ENCODE peak calls at places on chromosome 5, in nine cellular contexts. J is HL-60; W is HCEC 1CT; R is progenitor cell of endocrine pancreas; P is NCI-H1417; G is sigmoid colon; K is activated CD8-positive, alpha-beta memory T cell treated with anti-CD3 and anti-CD28 coated beads for 48 hours; N is fibroblast of villous mesenchyme; S is SJSA1. E is an unnamed sample.

GRCh38 chr5:73198833-73199592 is 26.0 kb downstream of the TMEM174 start:
- DNase-seq in R (no peak), S (no peak), J (peak), W (no peak), G (no peak), K (no peak), P (no peak), N (no peak), E (no peak)

GRCh38 chr5:108303611-108304010 is 78.3 kb downstream of the FBXL17 start:
- DNase-seq in W (peak), K (no peak), N (no peak), J (no peak), S (no peak), G (no peak), P (no peak), R (no peak), E (no peak)

GRCh38 chr5:120538149-120538548 is 74.0 kb downstream of the PRR16 start:
- DNase-seq in S (no peak), N (no peak), W (peak), K (no peak), G (no peak), P (no peak), R (no peak), J (no peak), E (no peak)

GRCh38 chr5:133841831-133842750 is 126.3 kb downstream of the C5orf15 start:
- DNase-seq in J (no peak), W (no peak), K (no peak), S (no peak), P (no peak), G (peak), N (no peak), R (no peak), E (no peak)

GRCh38 chr5:141636413-141637265 is at the start of the genes HDAC3 and RELL2:
- DNase-seq in J (peak), N (peak), R (peak), S (peak), K (peak), W (peak), G (peak), P (peak), E (peak)

GRCh38 chr5:148113243-148113642 is 49.5 kb downstream of the SPINK5 start:
- DNase-seq in K (no peak), W (no peak), J (no peak), N (no peak), S (no peak), P (no peak), R (no peak), G (no peak), E (no peak)

GRCh38 chr5:149002053-149002452 is 60.8 kb downstream of the SH3TC2 start:
- DNase-seq in K (no peak), N (peak), P (no peak), J (no peak), R (peak), S (peak), W (peak), G (no peak), E (no peak)

GRCh38 chr5:44189255-44189654 is 200.0 kb downstream of the FGF10 start:
- DNase-seq in J (no peak), P (no peak), S (no peak), N (no peak), G (no peak), W (no peak), K (no peak), R (no peak), E (no peak)

GRCh38 chr5:133304707-133305216 is 252.9 kb downstream of the HSPA4 start:
- DNase-seq in W (no peak), P (no peak), N (no peak), K (no peak), R (no peak), S (no peak), G (no peak), J (no peak), E (no peak)